ENCODE peak calls at places on chromosomes 12 and 14, in eight cellular contexts. N is testis, A is fibroblast of mammary gland, B is glutamatergic neuron, E is brain microvascular endothelial cell, S is colonic mucosa, K is stomach, M is AG09319. Q is an unnamed sample.

GRCh38 chr12:100234591-100235304 is 32.1 kb downstream of the DEPDC4 start:
- DNase-seq in N (no peak), S (no peak), E (peak; percentile 25), A (peak; percentile 86), M (peak; percentile 24), K (no peak), B (no peak), Q (no peak)

GRCh38 chr12:117494833-117495714 is 133.6 kb upstream of the NOS1 start:
- DNase-seq in B (no peak), M (no peak), S (peak; percentile 28), E (no peak), K (peak; percentile 73), N (no peak), A (no peak), Q (no peak)

GRCh38 chr14:94362614-94363133 is 25.7 kb downstream of the SERPINA1 start:
- DNase-seq in S (no peak), B (no peak), E (no peak), N (no peak), M (no peak), A (no peak), K (no peak), Q (no peak)

GRCh38 chr12:93918262-93918661 is 230.1 kb upstream of the PLXNC1 start:
- DNase-seq in N (no peak), K (no peak), B (no peak), A (peak; percentile 82), E (peak; percentile 34), S (no peak), M (peak; percentile 68), Q (no peak)

GRCh38 chr12:25352078-25352918 is 101.6 kb upstream of the KRAS start:
- DNase-seq in B (no peak), N (no peak), A (no peak), M (no peak), E (peak; percentile 41), K (no peak), S (no peak), Q (no peak)

GRCh38 chr14:91244501-91244901 is at the start of gene GPR68:
- DNase-seq in N (peak; percentile 78), K (peak; percentile 57), S (peak; percentile 46), M (peak; percentile 37), B (peak; percentile 40), E (peak; percentile 46), A (peak; percentile 66), Q (no peak)

GRCh38 chr12:124786065-124786964 is 77.3 kb downstream of the SCARB1 start:
- DNase-seq in A (peak; percentile 89), S (peak; percentile 49), E (peak; percentile 82), N (peak; percentile 75), K (peak; percentile 87), M (peak; percentile 74), B (peak; percentile 77), Q (peak; percentile 69)

GRCh38 chr12:75526655-75527511 is 15.5 kb upstream of the KRR1 start:
- DNase-seq in N (no peak), E (peak; percentile 58), S (no peak), M (no peak), K (no peak), A (peak; percentile 83), B (peak; percentile 76), Q (no peak)

GRCh38 chr14:51180577-51180976 is 59.5 kb upstream of the TMX1 start:
- DNase-seq in A (no peak), S (no peak), N (no peak), M (no peak), E (no peak), K (no peak), B (no peak), Q (no peak)

GRCh38 chr12:60112778-60113177 is 516.9 kb downstream of the SLC16A7 start:
- DNase-seq in N (no peak), K (no peak), M (no peak), S (no peak), B (no peak), E (no peak), A (peak; percentile 11), Q (no peak)

GRCh38 chr14:74946659-74947281 is 8.6 kb downstream of the PGF start:
- DNase-seq in N (no peak), S (no peak), K (no peak), A (no peak), E (no peak), B (no peak), M (no peak), Q (no peak)
- TF ChIP-seq CTCF in N (no peak), S (no peak), K (no peak), A (no peak), E (no peak), B (peak; percentile 50), M (no peak), Q (peak; percentile 27)

GRCh38 chr12:47801904-47802246 is 17.8 kb downstream of the HDAC7 start:
- DNase-seq in E (no peak), A (no peak), S (no peak), K (no peak), B (no peak), M (no peak), N (no peak), Q (no peak)

GRCh38 chr12:47802312-47802711 is 17.4 kb downstream of the HDAC7 start:
- DNase-seq in K (no peak), A (no peak), S (no peak), B (no peak), N (no peak), M (no peak), E (no peak), Q (no peak)

GRCh38 chr12:47799357-47799955 is 20.2 kb downstream of the HDAC7 start:
- DNase-seq in S (no peak), B (no peak), E (no peak), N (no peak), K (no peak), M (no peak), A (no peak), Q (no peak)

GRCh38 chr12:47800582-47800981 is 19.1 kb downstream of the HDAC7 start:
- DNase-seq in B (no peak), S (no peak), A (no peak), K (no peak), E (no peak), N (no peak), M (no peak), Q (no peak)

GRCh38 chr12:47801170-47801903 is 18.4 kb downstream of the HDAC7 start:
- DNase-seq in M (no peak), K (no peak), E (no peak), A (no peak), N (no peak), B (no peak), S (no peak), Q (no peak)
- TF ChIP-seq CTCF in M (peak; percentile 22), K (no peak), E (peak; percentile 60), A (peak; percentile 29), N (no peak), B (no peak), S (no peak), Q (no peak)

GRCh38 chr14:79103764-79104163 is 933.6 kb downstream of the NRXN3 start:
- DNase-seq in M (no peak), B (no peak), K (no peak), N (no peak), E (no peak), S (no peak), A (no peak), Q (no peak)
- TF ChIP-seq CTCF in M (no peak), B (no peak), K (no peak), N (no peak), E (no peak), S (no peak), A (no peak), Q (no peak)

GRCh38 chr12:113092478-113093408 is 36.2 kb downstream of the DTX1 start:
- DNase-seq in K (peak; percentile 68), M (no peak), N (peak; percentile 56), S (peak; percentile 80), B (peak; percentile 59), A (no peak), E (no peak), Q (peak; percentile 34)
- TF ChIP-seq CTCF in K (no peak), M (no peak), N (no peak), S (no peak), B (no peak), A (no peak), E (peak; percentile 37), Q (peak; percentile 14)

GRCh38 chr12:119036878-119037493 is 55.6 kb downstream of the SRRM4 start:
- DNase-seq in K (peak; percentile 31), M (no peak), A (peak; percentile 14), B (peak; percentile 55), E (peak; percentile 6), S (peak; percentile 21), N (peak; percentile 57), Q (peak; percentile 36)
- TF ChIP-seq CTCF in K (no peak), M (peak; percentile 27), A (peak; percentile 41), B (peak; percentile 88), E (peak; percentile 44), S (no peak), N (no peak), Q (peak; percentile 74)

DNA sequence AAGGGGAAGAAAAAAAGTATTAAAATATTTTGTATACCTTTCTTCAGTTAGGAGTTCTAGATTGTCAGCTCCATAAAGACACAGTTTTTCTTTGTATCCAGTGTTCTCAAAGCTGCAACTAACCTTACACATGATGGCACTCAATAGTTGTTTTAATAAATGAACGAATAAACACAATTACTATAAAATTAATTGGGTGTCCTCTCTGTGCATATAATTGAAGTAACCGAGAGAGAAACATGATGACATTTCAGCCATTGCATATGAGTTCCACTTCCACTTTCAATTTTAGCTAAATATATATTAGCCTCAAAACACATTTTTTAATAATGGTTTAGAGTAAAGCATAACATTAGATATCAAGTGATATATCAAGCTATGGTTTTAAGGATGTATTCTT is 671.2 kb downstream of the LRFN5 start:
- DNase-seq in A (no peak), K (no peak), B (no peak), M (no peak), S (no peak), N (no peak), E (no peak), Q (no peak)
- TF ChIP-seq CTCF in A (no peak), K (no peak), B (no peak), M (no peak), S (no peak), N (no peak), E (no peak), Q (no peak)

GRCh38 chr14:78227466-78228077 is 57.4 kb downstream of the NRXN3 start:
- DNase-seq in A (peak; percentile 49), S (no peak), N (no peak), M (no peak), E (no peak), B (no peak), K (no peak), Q (no peak)
- TF ChIP-seq CTCF in A (peak; percentile 38), S (no peak), N (no peak), M (no peak), E (no peak), B (no peak), K (no peak), Q (no peak)

DNA sequence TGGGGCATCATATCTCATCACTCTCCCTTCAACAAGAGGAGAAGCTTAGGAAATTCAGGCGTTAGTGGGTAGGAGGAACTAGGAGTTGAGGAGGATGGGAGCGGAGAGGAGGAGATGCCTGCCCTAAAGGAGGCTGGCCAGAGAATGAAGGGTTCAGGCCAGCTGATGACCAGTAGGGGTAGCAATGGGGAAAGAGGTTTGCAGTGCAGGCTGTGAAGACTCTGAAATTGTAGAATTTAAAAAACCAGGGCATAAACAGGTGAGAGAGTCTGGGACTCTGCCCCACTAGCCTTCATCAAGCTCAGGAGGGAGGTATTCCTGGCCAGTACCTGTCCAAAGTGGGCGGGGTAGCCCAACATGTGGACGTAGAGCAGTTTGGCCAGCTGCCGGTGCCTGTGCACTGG is 807 bp downstream of the AP1G2 start:
- DNase-seq in K (peak; percentile 85), S (no peak), M (no peak), A (no peak), B (no peak), N (no peak), E (peak; percentile 16), Q (no peak)
- TF ChIP-seq CTCF in K (no peak), S (no peak), M (peak; percentile 16), A (peak; percentile 33), B (no peak), N (no peak), E (peak; percentile 49), Q (peak; percentile 17)